ENCODE peak calls at places on chromosomes 7 and 10, in five cellular contexts. P is A549, S is GM12878, N is HepG2, K is K562. R is an unnamed sample.

GRCh38 chr10:16545126-16545736 is 23.6 kb upstream of the C1QL3 start:
- DNase-seq in P (peak), S (no peak), K (peak), N (peak), R (no peak)

GRCh38 chr7:136677456-136678365 is 190.7 kb upstream of the CHRM2 start:
- DNase-seq in K (no peak), P (no peak), S (no peak), N (no peak), R (no peak)

GRCh38 chr10:3747248-3747960 is 37.6 kb downstream of the KLF6 start:
- DNase-seq in K (no peak), S (no peak), N (no peak), P (no peak), R (no peak)

GRCh38 chr10:1416456-1417037 is 320.8 kb downstream of the ADARB2 start:
- DNase-seq in K (no peak), S (no peak), P (no peak), N (no peak), R (no peak)

GRCh38 chr10:21209495-21209894 is 312.4 kb upstream of the NEBL start:
- DNase-seq in N (no peak), P (no peak), S (no peak), K (no peak), R (no peak)

GRCh38 chr7:128104109-128104742 is 73.0 kb upstream of the LRRC4 start:
- DNase-seq in N (no peak), S (no peak), P (no peak), K (no peak), R (peak)

GRCh38 chr10:100186813-100187212 is 984 bp upstream of the ERLIN1 start:
- DNase-seq in P (peak), K (peak), N (no peak), S (no peak), R (peak)

GRCh38 chr10:109178576-109178975 is 744.7 kb downstream of the XPNPEP1 start:
- DNase-seq in S (no peak), K (no peak), N (no peak), P (no peak), R (no peak)

GRCh38 chr10:16853201-16853600 is 36.0 kb upstream of the RSU1 start:
- DNase-seq in S (no peak), N (peak), K (peak), P (peak), R (no peak)

GRCh38 chr7:92698237-92698841 is 108.1 kb upstream of the FAM133B start:
- DNase-seq in P (peak), K (no peak), S (no peak), N (peak), R (no peak)

GRCh38 chr10:71801357-71801756 is 28.0 kb upstream of the VSIR start:
- DNase-seq in P (no peak), N (no peak), K (no peak), S (peak), R (no peak)

GRCh38 chr7:12458520-12459131 is 55.0 kb upstream of the VWDE start:
- DNase-seq in K (peak), N (peak), P (peak), S (no peak), R (no peak)

GRCh38 chr7:88927-89921 is 103.1 kb upstream of the FAM20C start:
- DNase-seq in S (no peak), K (no peak), P (no peak), N (no peak), R (no peak)

GRCh38 chr10:4721994-4722753 is 103.8 kb upstream of the AKR1E2 start:
- DNase-seq in K (no peak), P (peak), N (no peak), S (no peak), R (no peak)

GRCh38 chr7:66050990-66051424 is 24.6 kb upstream of the ASL start:
- DNase-seq in N (peak), S (no peak), P (peak), K (no peak), R (no peak)

GRCh38 chr7:132400667-132401142 is 175.6 kb downstream of the PLXNA4 start:
- DNase-seq in N (no peak), P (no peak), K (no peak), S (no peak), R (no peak)

GRCh38 chr10:78977761-78978305 is 90.9 kb upstream of the ZMIZ1 start:
- DNase-seq in S (no peak), P (peak), K (no peak), N (peak), R (no peak)

GRCh38 chr7:101624246-101625000 is 4.7 kb downstream of the MYL10 start:
- DNase-seq in K (no peak), S (no peak), P (no peak), N (no peak), R (peak)

GRCh38 chr10:79927111-79927828 is 21.6 kb downstream of the SFTPD start:
- DNase-seq in N (peak), P (no peak), S (no peak), K (peak), R (no peak)

GRCh38 chr10:48478469-48478868 is 126.4 kb downstream of the ARHGAP22 start:
- DNase-seq in S (no peak), K (no peak), N (no peak), P (no peak), R (no peak)

GRCh38 chr10:6279540-6280267 is 77.0 kb downstream of the PFKFB3 start:
- DNase-seq in K (peak), S (no peak), N (peak), P (peak), R (peak)

GRCh38 chr7:816751-817671 is 15.3 kb upstream of the SUN1 start:
- DNase-seq in S (no peak), N (no peak), P (peak), K (peak), R (peak)

GRCh38 chr7:16765436-16765859 is 11.9 kb downstream of the TSPAN13 start:
- DNase-seq in K (no peak), N (no peak), P (no peak), S (no peak), R (no peak)

GRCh38 chr7:67019562-67020390 is 23.1 kb downstream of the TYW1 start:
- DNase-seq in S (no peak), P (no peak), K (peak), N (no peak), R (no peak)

GRCh38 chr7:20798081-20798693 is 11.5 kb upstream of the SP8 start:
- DNase-seq in N (no peak), S (no peak), P (peak), K (peak), R (peak)

GRCh38 chr10:70619271-70620019 is 16.9 kb upstream of the PRF1 start:
- DNase-seq in P (peak), N (no peak), K (peak), S (no peak), R (no peak)

GRCh38 chr10:99123851-99124250 is 111.8 kb downstream of the HPSE2 start:
- DNase-seq in N (no peak), P (no peak), K (no peak), S (no peak), R (no peak)

GRCh38 chr7:46071076-46071475 is 150.0 kb upstream of the IGFBP3 start:
- DNase-seq in N (no peak), K (no peak), S (no peak), P (no peak), R (no peak)

GRCh38 chr7:30594055-30594539 is 581 bp upstream of the GARS1 start:
- DNase-seq in N (peak), S (peak), K (peak), P (peak), R (peak)

GRCh38 chr10:103145046-103145445 is 48.0 kb downstream of the NT5C2 start:
- DNase-seq in N (no peak), K (no peak), S (no peak), P (no peak), R (no peak)
- TF ChIP-seq ESRRA in N (no peak), K (no peak), S (no peak), P (no peak), R (no peak)

GRCh38 chr10:131213651-131214505 is 97.6 kb downstream of the TCERG1L start:
- DNase-seq in K (no peak), N (no peak), S (no peak), P (no peak), R (no peak)
- TF ChIP-seq ESRRA in K (no peak), N (no peak), S (no peak), P (no peak), R (no peak)

DNA sequence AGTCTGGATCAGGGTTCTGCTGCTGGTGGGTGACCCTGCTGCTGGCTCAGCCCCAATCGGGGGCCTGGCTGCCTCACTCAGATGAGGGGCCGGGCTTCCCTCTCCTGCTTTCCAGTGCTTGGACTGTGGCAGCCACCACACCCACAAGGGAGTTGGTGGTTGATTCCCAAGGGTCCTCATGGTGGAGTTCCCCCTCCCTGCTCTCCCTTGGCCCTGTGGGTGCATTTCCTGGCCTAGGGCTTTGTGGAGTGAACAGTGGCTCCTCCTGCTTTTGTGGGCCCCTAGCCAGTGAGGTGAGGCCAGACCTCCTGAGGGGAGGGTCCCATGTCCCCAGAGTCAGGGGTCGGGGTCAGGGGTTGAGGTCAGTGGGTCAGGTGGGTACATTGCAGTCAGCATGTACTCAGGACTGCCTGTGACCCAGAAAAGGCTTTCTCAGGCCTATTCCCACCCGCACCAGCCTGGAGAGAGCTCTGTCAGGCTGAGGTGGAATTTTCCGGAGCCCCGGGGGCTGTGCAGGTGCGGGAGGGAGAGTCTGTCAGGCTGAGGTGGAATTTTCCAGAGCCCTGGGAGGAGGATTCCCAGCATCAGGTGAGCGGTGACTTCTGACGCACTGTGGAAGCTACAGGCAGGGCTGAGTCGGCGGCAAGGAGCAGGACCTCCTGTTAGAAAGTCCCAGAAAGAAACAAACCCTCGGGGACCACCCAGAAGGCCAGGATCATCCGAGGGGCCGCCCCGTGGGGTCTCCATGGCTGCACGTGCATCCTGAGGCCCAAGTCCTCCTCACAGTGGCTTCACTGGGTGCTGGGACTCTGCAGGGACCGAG is 94.4 kb upstream of the INSIG1 start:
- DNase-seq in P (no peak), N (no peak), K (no peak), S (no peak), R (no peak)
- TF ChIP-seq ESRRA in P (no peak), N (no peak), K (no peak), S (no peak), R (no peak)

DNA sequence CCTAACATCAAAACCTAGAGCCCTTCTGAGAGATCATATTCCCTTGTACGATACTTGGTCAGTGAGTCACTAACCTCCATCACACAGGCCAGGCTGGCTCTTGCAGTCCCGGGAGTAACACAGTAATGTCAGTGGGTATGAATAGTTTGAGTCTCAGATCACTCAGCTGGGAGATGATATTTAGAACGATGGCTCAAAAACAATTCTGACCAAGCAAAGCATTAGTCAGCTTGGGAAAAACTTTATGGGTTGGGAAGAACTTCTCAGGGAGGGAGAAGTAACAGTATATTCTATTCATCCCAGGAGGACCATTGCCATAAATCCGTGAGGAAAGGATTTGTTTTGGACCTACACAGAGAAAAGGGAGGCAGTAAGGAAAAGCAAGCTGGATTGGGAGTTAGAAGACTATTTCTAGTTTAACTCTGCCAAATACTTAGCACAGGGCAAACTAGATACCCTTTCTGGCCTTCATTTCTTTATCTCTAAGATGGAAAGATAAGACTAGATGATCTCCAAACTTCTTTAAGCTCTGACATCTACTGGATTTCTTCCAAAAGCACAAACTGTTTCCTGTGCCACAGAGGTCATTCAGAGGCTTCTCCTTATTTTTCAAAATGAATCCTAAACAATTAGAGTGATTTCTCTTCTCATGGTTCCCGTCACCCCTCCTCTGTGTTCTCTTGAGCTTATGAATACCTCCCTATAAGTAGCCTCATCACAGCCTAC is 179.2 kb downstream of the REEP3 start:
- DNase-seq in N (no peak), P (peak), K (no peak), S (no peak), R (no peak)
- TF ChIP-seq ESRRA in N (no peak), P (no peak), K (no peak), S (no peak), R (no peak)

GRCh38 chr10:26441491-26442214 is 3.5 kb downstream of the APBB1IP start:
- DNase-seq in P (no peak), S (no peak), K (no peak), N (no peak), R (no peak)
- TF ChIP-seq ESRRA in P (no peak), S (no peak), K (no peak), N (no peak), R (no peak)

DNA sequence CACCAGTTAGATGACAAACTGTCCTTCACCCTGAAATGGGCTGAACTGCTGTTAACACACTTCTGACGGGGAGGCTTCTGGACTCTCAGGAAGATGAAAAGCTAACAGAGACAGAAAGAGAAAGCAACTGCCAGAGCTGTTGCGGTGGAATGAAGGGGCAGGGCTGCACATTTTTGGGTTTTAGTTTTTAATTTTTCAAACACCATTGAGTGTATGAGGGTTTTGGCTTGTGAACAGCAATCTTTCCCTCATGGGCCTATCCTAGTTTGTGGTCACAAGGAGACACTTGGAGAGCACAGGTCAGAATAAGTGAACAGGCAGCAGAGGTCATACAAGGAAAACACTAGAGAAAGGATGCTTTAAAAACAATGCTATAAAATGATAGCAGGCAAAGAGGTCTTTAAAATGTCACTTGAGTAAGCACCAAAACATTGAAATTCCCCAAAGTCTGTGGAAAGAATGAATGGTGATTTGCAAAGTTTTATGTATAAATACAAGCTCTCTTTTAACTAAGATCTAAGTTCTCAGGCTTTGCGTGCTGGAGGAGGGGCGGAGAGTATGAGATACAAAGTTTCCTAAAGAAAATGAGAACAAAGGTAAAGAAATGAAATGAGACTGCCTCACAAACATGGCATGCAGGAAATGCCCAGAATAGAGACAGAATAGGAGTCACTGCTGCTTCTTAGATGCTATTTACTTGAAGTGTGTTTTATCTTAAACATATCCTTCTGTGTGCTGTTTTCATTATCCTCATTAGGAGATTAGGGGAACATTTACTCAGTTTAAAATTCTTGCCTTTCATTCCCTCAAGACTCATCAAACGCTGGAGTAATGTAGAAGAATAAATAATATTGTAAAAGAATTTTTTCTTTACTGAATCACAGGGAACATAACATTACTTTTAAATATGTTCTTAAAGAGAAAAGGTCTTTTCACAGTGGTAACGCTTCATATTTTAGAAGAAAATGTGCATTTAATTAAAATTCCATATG is 101.5 kb upstream of the GLI3 start:
- DNase-seq in K (no peak), S (no peak), N (no peak), P (no peak), R (no peak)
- TF ChIP-seq ESRRA in K (no peak), S (no peak), N (no peak), P (no peak), R (no peak)

R was measured in WTC11.